ENCODE peak calls at places on chromosomes 4 and X, in ten cellular contexts. K, X, R, Y, U, M, L, F, A and P are unnamed samples.

GRCh38 chrX:17432158-17432557 is 57.2 kb downstream of the NHS start:
- DNase-seq in K (no peak), X (no peak), R (no peak), Y (no peak), U (no peak), M (no peak), L (no peak), F (no peak), A (no peak), P (no peak)

GRCh38 chrX:101478366-101478765 is 6.9 kb upstream of the ARMCX4 start:
- DNase-seq in K (peak; percentile 21), X (peak; percentile 21), R (no peak), Y (no peak), U (no peak), M (no peak), L (no peak), F (no peak), A (peak; percentile 45), P (no peak)

GRCh38 chr4:146110847-146111485 is 64.6 kb upstream of the LSM6 start:
- DNase-seq in K (no peak), X (no peak), R (no peak), Y (no peak), U (no peak), M (no peak), L (no peak), F (no peak), A (no peak), P (no peak)

GRCh38 chr4:116599859-116600258 is 485.5 kb downstream of the TRAM1L1 start:
- DNase-seq in K (no peak), X (no peak), R (peak; percentile 24), Y (peak; percentile 46), U (no peak), M (no peak), L (no peak), F (peak; percentile 33), A (no peak), P (no peak)

GRCh38 chrX:40076750-40077149 is 21.0 kb downstream of the BCOR start:
- DNase-seq in K (no peak), X (no peak), R (no peak), Y (no peak), U (no peak), M (no peak), L (no peak), F (no peak), A (no peak), P (no peak)

GRCh38 chrX:19046343-19047215 is 62.7 kb upstream of the PHKA2 start:
- DNase-seq in K (no peak), X (peak; percentile 4), R (peak; percentile 4), Y (no peak), U (no peak), M (no peak), L (no peak), F (no peak), A (peak; percentile 52), P (no peak)

GRCh38 chr4:99677161-99677560 is 19.5 kb upstream of the C4orf54 start:
- DNase-seq in K (no peak), X (no peak), R (no peak), Y (no peak), U (no peak), M (no peak), L (no peak), F (no peak), A (no peak), P (no peak)

GRCh38 chr4:184123009-184123408 is 94.7 kb downstream of the ENPP6 start:
- DNase-seq in K (no peak), X (no peak), R (no peak), Y (no peak), U (no peak), M (no peak), L (no peak), F (no peak), A (no peak), P (no peak)

GRCh38 chrX:16671005-16671404 is 21.0 kb downstream of the S100G start:
- DNase-seq in K (peak; percentile 76), X (peak; percentile 76), R (peak; percentile 61), Y (peak; percentile 19), U (no peak), M (no peak), L (no peak), F (peak; percentile 15), A (peak; percentile 77), P (no peak)

GRCh38 chr4:82201805-82202636 is 171.8 kb downstream of the HNRNPD start:
- DNase-seq in K (peak; percentile 63), X (peak; percentile 22), R (peak; percentile 72), Y (peak; percentile 68), U (peak; percentile 22), M (no peak), L (no peak), F (peak; percentile 77), A (peak; percentile 72), P (no peak)

GRCh38 chr4:17665852-17666251 is 51.4 kb downstream of the MED28 start:
- DNase-seq in K (no peak), X (no peak), R (no peak), Y (no peak), U (no peak), M (no peak), L (no peak), F (peak; percentile 27), A (no peak), P (no peak)

GRCh38 chrX:131827935-131828334 is 195.2 kb upstream of the STK26 start:
- DNase-seq in K (peak; percentile 7), X (no peak), R (peak; percentile 81), Y (peak; percentile 35), U (no peak), M (no peak), L (no peak), F (peak; percentile 27), A (peak; percentile 34), P (no peak)

GRCh38 chrX:113522814-113523213 is 682.2 kb upstream of the AMOT start:
- DNase-seq in K (peak; percentile 38), X (no peak), R (peak; percentile 12), Y (peak; percentile 15), U (no peak), M (no peak), L (no peak), F (peak; percentile 0), A (no peak), P (no peak)

DNA sequence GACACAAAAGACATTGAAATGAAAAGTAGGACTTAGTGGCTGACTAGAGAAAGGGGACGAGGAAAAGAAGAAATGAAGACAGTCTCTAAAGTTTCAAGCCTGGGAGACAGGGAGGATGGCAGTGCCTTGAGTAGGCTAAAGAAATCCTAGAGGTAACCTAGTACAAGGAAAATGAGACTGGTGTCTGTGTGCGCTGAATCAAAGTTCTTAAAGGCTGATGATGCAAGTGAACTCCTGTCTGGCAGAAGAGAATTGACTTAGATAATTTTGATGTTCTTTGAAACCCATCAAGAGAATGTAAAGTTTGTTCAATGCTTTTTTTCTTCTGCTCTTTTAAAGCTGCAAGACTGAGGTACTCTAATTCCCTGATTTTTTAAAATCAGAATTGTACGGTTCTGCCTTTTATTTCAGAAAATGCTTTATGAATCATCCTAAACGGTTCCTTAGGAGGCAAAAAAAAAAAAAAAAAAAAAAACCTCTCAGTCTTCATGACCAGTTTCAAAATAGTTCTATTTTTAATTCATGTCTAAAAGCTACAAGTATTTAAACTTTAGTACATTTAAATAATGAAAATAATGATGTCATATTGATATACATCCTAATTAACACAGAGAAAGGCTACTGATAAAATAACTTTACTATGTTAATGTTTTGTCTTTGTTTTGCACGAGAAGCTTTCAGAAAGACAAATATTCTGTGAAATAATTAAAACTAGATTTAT is 189.8 kb downstream of the PPP3CA start:
- DNase-seq in K (no peak), X (no peak), R (no peak), Y (no peak), U (no peak), M (no peak), L (no peak), F (no peak), A (peak; percentile 41), P (no peak)
- H3K4me3 ChIP-seq in K (no peak overlapping the region), X (no peak overlapping the region), R (no peak overlapping the region), Y (no peak overlapping the region), U (no peak overlapping the region), M (no peak overlapping the region), L (no peak overlapping the region), F (no peak overlapping the region), A (no peak overlapping the region), P (no peak overlapping the region)

GRCh38 chr4:41044165-41044564 is 170.2 kb downstream of the APBB2 start:
- DNase-seq in K (no peak), X (no peak), R (no peak), Y (no peak), U (no peak), M (no peak), L (no peak), F (peak; percentile 28), A (no peak), P (no peak)
- TF ChIP-seq CTCF in K (no peak), X (no peak), R (no peak), Y (peak; percentile 14), U (no peak), M (no peak), L (no peak), F (peak; percentile 50), A (no peak), P (no peak)

DNA sequence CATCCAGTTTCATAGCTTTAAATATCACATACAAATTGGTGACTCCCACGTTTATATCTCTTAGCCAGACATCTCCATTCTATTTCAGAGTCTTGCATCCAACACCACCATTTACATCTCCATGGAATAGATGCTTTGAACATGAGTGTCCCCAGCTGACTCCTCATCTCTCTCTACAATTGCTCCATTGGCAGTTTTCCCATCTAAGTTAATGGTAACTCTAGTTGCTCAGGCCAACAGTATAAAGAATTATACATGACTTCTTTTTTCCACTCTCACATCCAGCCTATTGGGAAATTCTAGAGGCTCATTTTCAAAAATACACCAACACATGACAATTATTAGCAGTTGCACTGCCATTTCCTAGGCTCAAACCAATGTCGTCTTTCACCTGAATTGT is 388.2 kb downstream of the STIM2 start:
- DNase-seq in K (peak; percentile 3), X (peak; percentile 42), R (no peak), Y (no peak), U (no peak), M (no peak), L (no peak), F (no peak), A (no peak), P (no peak)
- H3K4me3 ChIP-seq in K (no peak overlapping the region), X (no peak overlapping the region), R (no peak overlapping the region), Y (no peak overlapping the region), U (no peak overlapping the region), M (no peak overlapping the region), L (no peak overlapping the region), F (no peak overlapping the region), A (no peak overlapping the region), P (no peak overlapping the region)

GRCh38 chrX:129520151-129520550 is 3.1 kb downstream of the SMARCA1 start:
- DNase-seq in K (no peak), X (no peak), R (no peak), Y (no peak), U (no peak), M (no peak), L (no peak), F (no peak), A (no peak), P (no peak)

GRCh38 chrX:129523076-129524055 is at the start of gene SMARCA1:
- DNase-seq in K (peak; percentile 69), X (peak; percentile 61), R (no peak), Y (peak; percentile 46), U (peak; percentile 56), M (peak; percentile 63), L (no peak), F (no peak), A (peak; percentile 63), P (no peak)

GRCh38 chrX:129524250-129524850 is 1.1 kb upstream of the SMARCA1 start:
- DNase-seq in K (no peak), X (no peak), R (no peak), Y (no peak), U (no peak), M (no peak), L (no peak), F (no peak), A (no peak), P (no peak)

GRCh38 chrX:129525162-129525561 is 1.9 kb upstream of the SMARCA1 start:
- DNase-seq in K (no peak), X (no peak), R (no peak), Y (no peak), U (no peak), M (no peak), L (no peak), F (no peak), A (no peak), P (no peak)

GRCh38 chrX:129522184-129523059 is 868 bp downstream of the SMARCA1 start:
- DNase-seq in K (peak; percentile 54), X (peak; percentile 50), R (no peak), Y (peak; percentile 55), U (peak; percentile 56), M (peak; percentile 73), L (no peak), F (no peak), A (peak; percentile 68), P (no peak)
- TF ChIP-seq CTCF in K (peak; percentile 23), X (peak; percentile 35), R (no peak), Y (peak; percentile 15), U (no peak), M (no peak), L (peak; percentile 28), F (no peak), A (peak; percentile 39), P (no peak)